ENCODE peak calls at places on chromosome 3, in four cellular contexts. K, E, X and C are unnamed samples.
A peak's percentile ranks its signal among the peaks of the same experiment; 100 is the strongest.

GRCh38 chr3:176988795-176989194 is 208.5 kb downstream of the TBL1XR1 start:
- DNase-seq in X (no peak), K (no peak), E (no peak), C (peak; percentile 16)

GRCh38 chr3:196688349-196688748 is 23.7 kb downstream of the CEP19 start:
- DNase-seq in E (no peak), K (no peak), X (no peak), C (no peak)

GRCh38 chr3:111128884-111129283 is 57.3 kb downstream of the NECTIN3 start:
- DNase-seq in K (no peak), E (no peak), X (no peak), C (no peak)

GRCh38 chr3:188978772-188979171 is 193.0 kb upstream of the TPRG1 start:
- DNase-seq in K (peak; percentile 32), E (no peak), X (no peak), C (no peak)

GRCh38 chr3:8840556-8840955 is 71.1 kb upstream of the OXTR start:
- DNase-seq in K (no peak), X (no peak), E (no peak), C (no peak)

GRCh38 chr3:56754753-56755365 is 46.9 kb downstream of the ARHGEF3 start:
- DNase-seq in E (no peak), K (no peak), X (peak; percentile 23), C (no peak)

GRCh38 chr3:128486692-128487537 is 6.1 kb downstream of the GATA2 start:
- DNase-seq in K (peak; percentile 32), X (no peak), E (no peak), C (no peak)

GRCh38 chr3:169659858-169660614 is 3.5 kb downstream of the MECOM start:
- DNase-seq in X (no peak), K (no peak), E (no peak), C (no peak)

GRCh38 chr3:72391659-72392058 is 456.6 kb downstream of the SHQ1 start:
- DNase-seq in X (no peak), K (no peak), E (no peak), C (no peak)

GRCh38 chr3:173529062-173529711 is 131.6 kb downstream of the NLGN1 start:
- DNase-seq in X (no peak), K (no peak), E (no peak), C (peak; percentile 40)

GRCh38 chr3:126361211-126361610 is 4.0 kb upstream of the KLF15 start:
- DNase-seq in E (no peak), X (no peak), K (no peak), C (no peak)

GRCh38 chr3:37031115-37031682 is 37.9 kb downstream of the MLH1 start:
- DNase-seq in X (no peak), E (no peak), K (no peak), C (no peak)